ENCODE peak calls at places on chromosomes 4 and X, in six cellular contexts. One of them, this sample, is unnamed.

GRCh38 chr4:94550352-94550751 is 98.6 kb downstream of the PDLIM5 start:
- DNase-seq in NCI-H82: no peak
- DNase-seq in bronchial epithelial cell: no peak
- DNase-seq in mammary epithelial cell: no peak
- DNase-seq in fibroblast of the conjunctiva: no peak
- DNase-seq in stimulated activated CD4-positive, alpha-beta T cell treated with anti-CD3 and anti-CD28 coated beads, Interleukin-4, amount 100 ng/mL, for 24 hours: no peak
- DNase-seq in this sample: no peak

GRCh38 chr4:37197899-37198298 is 46.6 kb upstream of the NWD2 start:
- DNase-seq in NCI-H82: no peak
- DNase-seq in bronchial epithelial cell: no peak
- DNase-seq in mammary epithelial cell: no peak
- DNase-seq in fibroblast of the conjunctiva: no peak
- DNase-seq in stimulated activated CD4-positive, alpha-beta T cell treated with anti-CD3 and anti-CD28 coated beads, Interleukin-4, amount 100 ng/mL, for 24 hours: no peak
- DNase-seq in this sample: no peak

GRCh38 chr4:26248647-26249046 is 72.2 kb upstream of the RBPJ start:
- DNase-seq in NCI-H82: peak
- DNase-seq in bronchial epithelial cell: no peak
- DNase-seq in mammary epithelial cell: no peak
- DNase-seq in fibroblast of the conjunctiva: peak
- DNase-seq in stimulated activated CD4-positive, alpha-beta T cell treated with anti-CD3 and anti-CD28 coated beads, Interleukin-4, amount 100 ng/mL, for 24 hours: no peak
- DNase-seq in this sample: no peak

GRCh38 chrX:39729834-39730670 is 367.7 kb downstream of the BCOR start:
- DNase-seq in NCI-H82: peak
- DNase-seq in bronchial epithelial cell: no peak
- DNase-seq in mammary epithelial cell: no peak
- DNase-seq in fibroblast of the conjunctiva: no peak
- DNase-seq in stimulated activated CD4-positive, alpha-beta T cell treated with anti-CD3 and anti-CD28 coated beads, Interleukin-4, amount 100 ng/mL, for 24 hours: no peak
- DNase-seq in this sample: no peak

GRCh38 chrX:20455001-20455400 is 188.3 kb upstream of the RPS6KA3 start:
- DNase-seq in NCI-H82: no peak
- DNase-seq in bronchial epithelial cell: no peak
- DNase-seq in mammary epithelial cell: no peak
- DNase-seq in fibroblast of the conjunctiva: no peak
- DNase-seq in stimulated activated CD4-positive, alpha-beta T cell treated with anti-CD3 and anti-CD28 coated beads, Interleukin-4, amount 100 ng/mL, for 24 hours: no peak
- DNase-seq in this sample: no peak

GRCh38 chrX:48101443-48101842 is 29.0 kb upstream of the SPACA5B start:
- DNase-seq in NCI-H82: no peak
- DNase-seq in bronchial epithelial cell: no peak
- DNase-seq in mammary epithelial cell: no peak
- DNase-seq in fibroblast of the conjunctiva: no peak
- DNase-seq in stimulated activated CD4-positive, alpha-beta T cell treated with anti-CD3 and anti-CD28 coated beads, Interleukin-4, amount 100 ng/mL, for 24 hours: no peak
- DNase-seq in this sample: no peak

GRCh38 chrX:35890699-35891098 is 28.8 kb upstream of the CFAP47 start:
- DNase-seq in NCI-H82: peak
- DNase-seq in bronchial epithelial cell: peak
- DNase-seq in mammary epithelial cell: peak
- DNase-seq in fibroblast of the conjunctiva: peak
- DNase-seq in stimulated activated CD4-positive, alpha-beta T cell treated with anti-CD3 and anti-CD28 coated beads, Interleukin-4, amount 100 ng/mL, for 24 hours: no peak
- DNase-seq in this sample: no peak

GRCh38 chrX:100659431-100660137 is 15.6 kb downstream of the SRPX2 start:
- DNase-seq in NCI-H82: peak
- DNase-seq in bronchial epithelial cell: no peak
- DNase-seq in mammary epithelial cell: no peak
- DNase-seq in fibroblast of the conjunctiva: no peak
- DNase-seq in stimulated activated CD4-positive, alpha-beta T cell treated with anti-CD3 and anti-CD28 coated beads, Interleukin-4, amount 100 ng/mL, for 24 hours: no peak
- DNase-seq in this sample: no peak

GRCh38 chrX:153689654-153690465 is 2.1 kb downstream of the SLC6A8 start:
- DNase-seq in NCI-H82: peak
- DNase-seq in bronchial epithelial cell: peak
- DNase-seq in mammary epithelial cell: peak
- DNase-seq in fibroblast of the conjunctiva: no peak
- DNase-seq in stimulated activated CD4-positive, alpha-beta T cell treated with anti-CD3 and anti-CD28 coated beads, Interleukin-4, amount 100 ng/mL, for 24 hours: no peak
- DNase-seq in this sample: no peak

GRCh38 chr4:165872443-165873297 is at the start of gene TLL1:
- DNase-seq in NCI-H82: peak
- DNase-seq in bronchial epithelial cell: peak
- DNase-seq in mammary epithelial cell: peak
- DNase-seq in fibroblast of the conjunctiva: no peak
- DNase-seq in stimulated activated CD4-positive, alpha-beta T cell treated with anti-CD3 and anti-CD28 coated beads, Interleukin-4, amount 100 ng/mL, for 24 hours: no peak
- DNase-seq in this sample: no peak

GRCh38 chrX:107542500-107542899 is 85.8 kb upstream of the PRPS1 start:
- DNase-seq in NCI-H82: peak
- DNase-seq in bronchial epithelial cell: peak
- DNase-seq in mammary epithelial cell: peak
- DNase-seq in fibroblast of the conjunctiva: no peak
- DNase-seq in stimulated activated CD4-positive, alpha-beta T cell treated with anti-CD3 and anti-CD28 coated beads, Interleukin-4, amount 100 ng/mL, for 24 hours: no peak
- DNase-seq in this sample: no peak

GRCh38 chrX:47217121-47217851 is 1.2 kb upstream of the CDK16 start:
- DNase-seq in NCI-H82: peak
- DNase-seq in bronchial epithelial cell: peak
- DNase-seq in mammary epithelial cell: peak
- DNase-seq in fibroblast of the conjunctiva: no peak
- DNase-seq in stimulated activated CD4-positive, alpha-beta T cell treated with anti-CD3 and anti-CD28 coated beads, Interleukin-4, amount 100 ng/mL, for 24 hours: peak
- DNase-seq in this sample: no peak

GRCh38 chr4:108763226-108763593 is 357 bp upstream of the ETNPPL start:
- DNase-seq in NCI-H82: no peak
- DNase-seq in bronchial epithelial cell: no peak
- DNase-seq in mammary epithelial cell: no peak
- DNase-seq in fibroblast of the conjunctiva: no peak
- DNase-seq in stimulated activated CD4-positive, alpha-beta T cell treated with anti-CD3 and anti-CD28 coated beads, Interleukin-4, amount 100 ng/mL, for 24 hours: no peak
- DNase-seq in this sample: no peak

GRCh38 chrX:138057883-138058282 is 492.0 kb downstream of the ZIC3 start:
- DNase-seq in NCI-H82: no peak
- DNase-seq in bronchial epithelial cell: no peak
- DNase-seq in mammary epithelial cell: no peak
- DNase-seq in fibroblast of the conjunctiva: no peak
- DNase-seq in stimulated activated CD4-positive, alpha-beta T cell treated with anti-CD3 and anti-CD28 coated beads, Interleukin-4, amount 100 ng/mL, for 24 hours: no peak
- DNase-seq in this sample: no peak

GRCh38 chrX:11532291-11533075 is 133.2 kb downstream of the ARHGAP6 start:
- DNase-seq in NCI-H82: peak
- DNase-seq in bronchial epithelial cell: no peak
- DNase-seq in mammary epithelial cell: no peak
- DNase-seq in fibroblast of the conjunctiva: no peak
- DNase-seq in stimulated activated CD4-positive, alpha-beta T cell treated with anti-CD3 and anti-CD28 coated beads, Interleukin-4, amount 100 ng/mL, for 24 hours: no peak
- DNase-seq in this sample: no peak

GRCh38 chr4:172895699-172896098 is 272.9 kb upstream of the GALNT7 start:
- DNase-seq in NCI-H82: no peak
- DNase-seq in bronchial epithelial cell: no peak
- DNase-seq in mammary epithelial cell: no peak
- DNase-seq in fibroblast of the conjunctiva: no peak
- DNase-seq in stimulated activated CD4-positive, alpha-beta T cell treated with anti-CD3 and anti-CD28 coated beads, Interleukin-4, amount 100 ng/mL, for 24 hours: no peak
- DNase-seq in this sample: no peak

GRCh38 chrX:9327747-9328145 is 137.1 kb upstream of the TBL1X start:
- DNase-seq in NCI-H82: no peak
- DNase-seq in bronchial epithelial cell: no peak
- DNase-seq in mammary epithelial cell: peak
- DNase-seq in fibroblast of the conjunctiva: no peak
- DNase-seq in stimulated activated CD4-positive, alpha-beta T cell treated with anti-CD3 and anti-CD28 coated beads, Interleukin-4, amount 100 ng/mL, for 24 hours: no peak
- DNase-seq in this sample: no peak

GRCh38 chr4:92387459-92388069 is 83.8 kb downstream of the GRID2 start:
- DNase-seq in NCI-H82: peak
- DNase-seq in bronchial epithelial cell: peak
- DNase-seq in mammary epithelial cell: peak
- DNase-seq in fibroblast of the conjunctiva: peak
- DNase-seq in stimulated activated CD4-positive, alpha-beta T cell treated with anti-CD3 and anti-CD28 coated beads, Interleukin-4, amount 100 ng/mL, for 24 hours: no peak
- DNase-seq in this sample: no peak

GRCh38 chr4:102527695-102528094 is 26.5 kb downstream of the NFKB1 start:
- DNase-seq in NCI-H82: no peak
- DNase-seq in bronchial epithelial cell: no peak
- DNase-seq in mammary epithelial cell: no peak
- DNase-seq in fibroblast of the conjunctiva: no peak
- DNase-seq in stimulated activated CD4-positive, alpha-beta T cell treated with anti-CD3 and anti-CD28 coated beads, Interleukin-4, amount 100 ng/mL, for 24 hours: no peak
- DNase-seq in this sample: no peak

GRCh38 chr4:137032242-137032641 is 500.1 kb downstream of the PCDH18 start:
- DNase-seq in NCI-H82: peak
- DNase-seq in bronchial epithelial cell: no peak
- DNase-seq in mammary epithelial cell: no peak
- DNase-seq in fibroblast of the conjunctiva: no peak
- DNase-seq in stimulated activated CD4-positive, alpha-beta T cell treated with anti-CD3 and anti-CD28 coated beads, Interleukin-4, amount 100 ng/mL, for 24 hours: no peak
- DNase-seq in this sample: no peak